ENCODE peak calls at places on chromosome 12, in ten cellular contexts. M is left ventricle myocardium inferior, O is foreskin fibroblast, Q is neural progenitor cell, V is lower lobe of right lung, G is H54, D is uterus, T is NCI-H82, R is left cardiac atrium, P is SW480. X is an unnamed sample.

GRCh38 chr12:122028601-122029560 is 7.2 kb downstream of the BCL7A start:
- DNase-seq in M (no peak), O (no peak), Q (no peak), V (no peak), G (no peak), D (no peak), T (no peak), R (no peak), P (no peak), X (no peak)

GRCh38 chr12:45909041-45909713 is 81.2 kb downstream of the SCAF11 start:
- DNase-seq in M (no peak), O (peak; percentile 7), Q (no peak), V (no peak), G (no peak), D (no peak), T (peak; percentile 79), R (no peak), P (no peak), X (no peak)

GRCh38 chr12:83016226-83016835 is 329.6 kb downstream of the TMTC2 start:
- DNase-seq in M (no peak), O (peak; percentile 95), Q (no peak), V (no peak), G (peak; percentile 6), D (peak; percentile 32), T (no peak), R (peak; percentile 42), P (no peak), X (no peak)

GRCh38 chr12:19462441-19462840 is 23.1 kb downstream of the AEBP2 start:
- DNase-seq in M (no peak), O (no peak), Q (no peak), V (no peak), G (no peak), D (no peak), T (no peak), R (no peak), P (no peak), X (no peak)

GRCh38 chr12:67223225-67223624 is 45.9 kb upstream of the CAND1 start:
- DNase-seq in M (no peak), O (no peak), Q (no peak), V (no peak), G (no peak), D (no peak), T (no peak), R (no peak), P (no peak), X (no peak)

GRCh38 chr12:131272415-131272814 is 318.7 kb downstream of the ADGRD1 start:
- DNase-seq in M (no peak), O (no peak), Q (no peak), V (no peak), G (no peak), D (no peak), T (no peak), R (no peak), P (no peak), X (no peak)

GRCh38 chr12:68290126-68290525 is 36.7 kb upstream of the IL22 start:
- DNase-seq in M (no peak), O (no peak), Q (no peak), V (no peak), G (no peak), D (no peak), T (no peak), R (no peak), P (no peak), X (no peak)

GRCh38 chr12:113373966-113374365 is 15.6 kb downstream of the PLBD2 start:
- DNase-seq in M (no peak), O (no peak), Q (no peak), V (no peak), G (no peak), D (no peak), T (no peak), R (no peak), P (no peak), X (no peak)

GRCh38 chr12:113852695-113853490 is 113.2 kb downstream of the RBM19 start:
- DNase-seq in M (no peak), O (no peak), Q (no peak), V (no peak), G (no peak), D (no peak), T (peak; percentile 16), R (no peak), P (no peak), X (no peak)

GRCh38 chr12:41967668-41968649 is 176.7 kb downstream of the GXYLT1 start:
- DNase-seq in M (no peak), O (no peak), Q (peak; percentile 93), V (no peak), G (no peak), D (no peak), T (peak; percentile 98), R (no peak), P (no peak), X (no peak)

GRCh38 chr12:105947906-105948305 is 190.8 kb downstream of the NUAK1 start:
- DNase-seq in M (no peak), O (no peak), Q (no peak), V (no peak), G (no peak), D (no peak), T (no peak), R (no peak), P (no peak), X (no peak)

GRCh38 chr12:29838768-29839167 is 55.0 kb upstream of the TMTC1 start:
- DNase-seq in M (no peak), O (no peak), Q (no peak), V (no peak), G (no peak), D (no peak), T (no peak), R (no peak), P (no peak), X (no peak)